ENCODE peak calls at places on chromosomes 3 and 15, in seven cellular contexts. R, U, A, B, X, O and G are unnamed samples. For H3K4me1, the result is how much of the 10 kb centered on the place peaks cover.

GRCh38 chr3:35012210-35012609 is 627.1 kb upstream of the ARPP21 start:
- DNase-seq in R (no peak), U (no peak), A (no peak), B (no peak), X (no peak), O (no peak), G (no peak)

GRCh38 chr3:174423936-174424335 is 435.2 kb upstream of the NAALADL2 start:
- DNase-seq in R (no peak), U (no peak), A (no peak), B (no peak), X (no peak), O (no peak), G (no peak)

GRCh38 chr3:185737020-185737419 is 87.8 kb downstream of the IGF2BP2 start:
- DNase-seq in R (no peak), U (no peak), A (no peak), B (no peak), X (no peak), O (no peak), G (no peak)

GRCh38 chr15:57910672-57911071 is 154.8 kb downstream of the ALDH1A2 start:
- DNase-seq in R (no peak), U (no peak), A (no peak), B (no peak), X (no peak), O (no peak), G (no peak)

GRCh38 chr15:81281925-81282895 is 41.7 kb downstream of the STARD5 start:
- DNase-seq in R (no peak), U (no peak), A (no peak), B (no peak), X (no peak), O (no peak), G (no peak)

GRCh38 chr3:10982782-10983181 is 9.8 kb upstream of the SLC6A1 start:
- DNase-seq in R (no peak), U (no peak), A (no peak), B (no peak), X (no peak), O (no peak), G (no peak)

GRCh38 chr3:42128526-42128925 is 37.4 kb downstream of the TRAK1 start:
- DNase-seq in R (no peak), U (no peak), A (no peak), B (no peak), X (no peak), O (no peak), G (no peak)

GRCh38 chr3:159787191-159787590 is 201.4 kb upstream of the IL12A start:
- DNase-seq in R (no peak), U (no peak), A (no peak), B (no peak), X (no peak), O (no peak), G (no peak)

GRCh38 chr3:42473083-42473932 is 29.1 kb upstream of the VIPR1 start:
- DNase-seq in R (no peak), U (peak), A (peak), B (no peak), X (no peak), O (no peak), G (no peak)

GRCh38 chr3:22117751-22118346 is 366.8 kb upstream of the ZNF385D start:
- DNase-seq in R (no peak), U (no peak), A (no peak), B (no peak), X (no peak), O (no peak), G (peak)

GRCh38 chr3:58074997-58075396 is 66.8 kb downstream of the FLNB start:
- DNase-seq in R (no peak), U (no peak), A (no peak), B (no peak), X (no peak), O (peak), G (no peak)

GRCh38 chr15:45471151-45471550 is 51.4 kb downstream of the SLC30A4 start:
- DNase-seq in R (no peak), U (no peak), A (no peak), B (no peak), X (no peak), O (no peak), G (no peak)

GRCh38 chr3:42101048-42101447 is 9.9 kb downstream of the TRAK1 start:
- DNase-seq in R (peak), U (peak), A (peak), B (no peak), X (no peak), O (no peak), G (no peak)

GRCh38 chr3:48656841-48657281 is 5.8 kb downstream of the CELSR3 start:
- DNase-seq in R (no peak), U (peak), A (no peak), B (peak), X (no peak), O (peak), G (no peak)

GRCh38 chr3:54950391-54951003 is 22.6 kb upstream of the LRTM1 start:
- DNase-seq in R (no peak), U (no peak), A (no peak), B (no peak), X (no peak), O (no peak), G (no peak)

GRCh38 chr3:116849261-116849688 is 139.7 kb downstream of the TUSC7 start:
- DNase-seq in R (no peak), U (no peak), A (no peak), B (no peak), X (no peak), O (no peak), G (peak)

GRCh38 chr3:50504681-50505080 is 1.2 kb upstream of the CACNA2D2 start:
- DNase-seq in R (no peak), U (no peak), A (no peak), B (no peak), X (no peak), O (no peak), G (no peak)

GRCh38 chr15:29669823-29670222 is 152.4 kb downstream of the TJP1 start:
- DNase-seq in R (no peak), U (no peak), A (no peak), B (no peak), X (no peak), O (no peak), G (no peak)

GRCh38 chr15:38996111-38996541 is 431.5 kb upstream of the RASGRP1 start:
- DNase-seq in R (no peak), U (no peak), A (no peak), B (no peak), X (no peak), O (no peak), G (no peak)

GRCh38 chr3:171682743-171683142 is 127.5 kb downstream of the PLD1 start:
- DNase-seq in R (no peak), U (no peak), A (no peak), B (no peak), X (no peak), O (no peak), G (no peak)

GRCh38 chr3:49198161-49198560 is 26.8 kb downstream of the KLHDC8B start:
- DNase-seq in R (no peak), U (no peak), A (no peak), B (no peak), X (no peak), O (no peak), G (no peak)

GRCh38 chr15:82942691-82943090 is 9.8 kb downstream of the HOMER2 start:
- DNase-seq in R (no peak), U (no peak), A (peak), B (no peak), X (peak), O (no peak), G (no peak)

GRCh38 chr3:157369712-157370447 is 66.8 kb upstream of the PTX3 start:
- DNase-seq in R (no peak), U (peak), A (no peak), B (no peak), X (peak), O (no peak), G (no peak)

GRCh38 chr3:134466366-134466765 is 19.4 kb downstream of the ANAPC13 start:
- DNase-seq in R (no peak), U (no peak), A (no peak), B (no peak), X (no peak), O (no peak), G (no peak)

DNA sequence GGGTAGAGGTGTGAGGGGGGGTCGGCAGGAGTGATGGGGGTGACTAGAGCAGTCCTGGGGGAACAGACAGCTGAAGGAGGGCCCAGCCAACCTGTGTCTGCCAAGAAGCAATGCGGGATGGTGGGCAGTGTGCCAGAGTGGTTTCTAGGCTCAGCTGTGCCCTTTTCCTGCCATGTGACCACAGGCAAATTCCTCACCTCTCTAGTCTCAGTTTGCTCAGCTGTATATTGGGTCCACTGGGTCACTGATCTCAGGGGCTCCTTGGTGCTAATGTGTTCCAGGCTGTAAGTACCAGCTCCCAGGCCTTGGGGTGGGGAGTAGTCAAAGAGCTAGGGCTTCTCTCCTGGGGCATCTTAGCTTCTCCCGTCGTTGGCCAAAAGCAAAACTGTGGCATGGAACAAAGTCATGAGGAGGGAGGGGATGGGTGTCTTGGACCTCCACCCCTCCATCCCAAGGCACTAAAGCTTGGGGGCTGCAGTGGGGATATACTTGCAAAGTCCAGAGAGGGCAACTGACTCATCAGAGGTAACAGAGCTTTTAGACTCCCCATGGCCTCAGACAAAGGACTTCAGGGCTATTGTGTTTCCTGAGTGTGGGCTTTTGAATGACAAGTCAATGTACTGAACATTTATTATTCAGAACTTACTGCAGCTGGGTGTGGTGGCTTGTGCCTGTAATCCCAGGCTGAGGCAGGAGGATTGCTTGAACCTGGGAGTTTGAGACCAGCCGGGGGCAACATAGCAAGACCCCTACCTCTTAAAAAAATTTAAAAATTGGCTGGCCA is 20.9 kb downstream of the SMAD6 start:
- DNase-seq in R (no peak), U (no peak), A (no peak), B (no peak), X (no peak), O (no peak), G (no peak)
- H3K4me1 ChIP-seq in R (under half), U (under half), A (half or more), B (under half), X (under half), O (under half), G (under half)

DNA sequence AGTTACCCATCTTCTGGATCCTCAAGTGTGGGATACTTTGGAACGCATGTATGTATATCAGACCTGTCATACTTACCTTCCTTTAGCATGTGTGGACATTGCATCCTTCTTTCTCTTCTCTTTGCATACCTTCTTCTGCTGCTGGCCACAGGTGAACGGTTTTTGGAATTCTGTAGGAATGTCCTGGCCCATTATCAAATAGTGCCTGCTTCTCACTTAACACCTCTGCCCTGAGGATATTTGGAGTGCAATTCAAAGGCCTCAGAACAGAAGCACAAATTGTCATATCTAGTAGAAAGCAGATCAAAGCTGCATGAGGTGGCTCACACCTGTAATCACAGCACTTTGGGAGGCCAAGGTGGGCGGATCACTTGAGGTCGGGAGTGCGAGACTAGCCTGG is 34.1 kb upstream of the UACA start:
- DNase-seq in R (no peak), U (no peak), A (no peak), B (no peak), X (no peak), O (no peak), G (no peak)
- H3K4me1 ChIP-seq in R (under half), U (under half), A (under half), B (under half), X (under half), O (under half), G (under half)

DNA sequence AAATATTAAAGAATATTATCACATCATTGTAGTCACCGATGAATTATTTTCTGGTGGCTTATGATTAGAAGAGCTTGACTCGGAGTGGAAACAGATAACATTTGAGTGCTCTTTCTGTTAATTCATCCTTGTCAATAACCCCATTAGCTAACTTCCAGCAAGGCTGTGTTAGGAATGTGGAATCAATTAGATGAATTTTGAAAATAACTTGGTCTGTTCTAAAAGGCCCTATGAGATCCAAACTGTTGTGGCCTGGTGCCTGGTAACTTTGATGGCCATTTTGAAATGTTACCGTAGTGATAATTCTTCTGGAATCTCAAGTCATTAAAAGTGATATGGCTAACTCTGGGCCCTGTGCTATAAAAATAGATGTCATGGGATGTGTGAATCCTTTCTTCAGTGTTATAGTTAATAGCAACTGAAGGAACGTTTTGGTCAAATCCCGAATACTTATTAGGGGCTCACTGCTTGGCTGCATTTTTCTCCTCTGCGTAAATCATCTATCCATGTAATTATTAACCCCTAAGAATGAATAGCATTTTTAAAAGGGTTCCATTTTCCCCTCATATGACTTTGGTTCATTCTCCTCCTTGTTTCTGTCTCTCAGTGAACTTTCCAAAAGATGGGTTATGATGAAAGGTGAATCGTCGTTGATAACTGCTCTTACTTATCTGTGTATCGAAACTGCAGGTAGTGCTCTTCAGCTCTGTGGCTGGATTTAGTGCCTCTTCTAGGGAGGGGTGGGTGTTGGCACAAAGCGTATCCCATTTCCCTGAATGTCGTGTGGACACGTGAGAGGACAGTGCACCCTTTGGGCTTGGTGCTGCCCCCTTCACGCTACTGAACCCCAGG is 82.7 kb downstream of the IGF1R start:
- DNase-seq in R (no peak), U (no peak), A (no peak), B (no peak), X (no peak), O (no peak), G (no peak)
- H3K4me1 ChIP-seq in R (half or more), U (under half), A (under half), B (under half), X (half or more), O (under half), G (under half)

GRCh38 chr3:194091141-194091540 is 44.8 kb upstream of the HES1 start:
- DNase-seq in R (no peak), U (no peak), A (no peak), B (no peak), X (no peak), O (no peak), G (no peak)
- H3K4me1 ChIP-seq in R (under half), U (under half), A (under half), B (under half), X (under half), O (under half), G (under half)